ENCODE peak calls at places on chromosomes 3 and 15, in six cellular contexts. B, H, X, U, Y and J are unnamed samples.

GRCh38 chr3:77254967-77255831 is 215.3 kb downstream of the ROBO2 start:
- DNase-seq in B (peak), H (peak), X (peak), U (peak), Y (no peak), J (peak)

GRCh38 chr3:42697326-42698051 is 5.1 kb downstream of the HHATL start:
- DNase-seq in B (no peak), H (no peak), X (no peak), U (no peak), Y (no peak), J (no peak)

GRCh38 chr15:98939311-98940080 is 68.1 kb downstream of the PGPEP1L start:
- DNase-seq in B (no peak), H (no peak), X (no peak), U (no peak), Y (no peak), J (no peak)

GRCh38 chr3:38458796-38459498 is 5.3 kb downstream of the ACVR2B start:
- DNase-seq in B (no peak), H (no peak), X (no peak), U (no peak), Y (no peak), J (no peak)

GRCh38 chr15:63501256-63502089 is 2.9 kb upstream of the USP3 start:
- DNase-seq in B (peak), H (no peak), X (peak), U (peak), Y (peak), J (no peak)

GRCh38 chr3:73781536-73781935 is 156.8 kb upstream of the PDZRN3 start:
- DNase-seq in B (no peak), H (no peak), X (no peak), U (no peak), Y (no peak), J (peak)

GRCh38 chr3:128318275-128318920 is 148.3 kb downstream of the DNAJB8 start:
- DNase-seq in B (no peak), H (no peak), X (no peak), U (no peak), Y (no peak), J (peak)

GRCh38 chr3:30146978-30147377 is 459.4 kb upstream of the TGFBR2 start:
- DNase-seq in B (no peak), H (no peak), X (no peak), U (no peak), Y (no peak), J (no peak)

GRCh38 chr3:139457066-139457465 is 19.2 kb downstream of the RBP2 start:
- DNase-seq in B (no peak), H (peak), X (no peak), U (no peak), Y (no peak), J (no peak)

GRCh38 chr3:194364652-194365434 is 4.7 kb downstream of the LRRC15 start:
- DNase-seq in B (peak), H (no peak), X (no peak), U (peak), Y (no peak), J (no peak)

GRCh38 chr3:73148207-73148606 is 86.7 kb downstream of the EBLN2 start:
- DNase-seq in B (no peak), H (no peak), X (no peak), U (no peak), Y (no peak), J (no peak)

GRCh38 chr15:85354432-85354831 is 26.0 kb upstream of the AKAP13 start:
- DNase-seq in B (peak), H (no peak), X (no peak), U (peak), Y (no peak), J (no peak)

GRCh38 chr15:78162038-78162437 is 12.9 kb downstream of the IDH3A start:
- DNase-seq in B (no peak), H (no peak), X (no peak), U (no peak), Y (no peak), J (peak)

GRCh38 chr3:128459451-128459820 is 7.3 kb downstream of the DNAJB8 start:
- DNase-seq in B (no peak), H (no peak), X (no peak), U (no peak), Y (no peak), J (no peak)

GRCh38 chr3:49899815-49900214 is 3.9 kb downstream of the MST1R start:
- DNase-seq in B (no peak), H (no peak), X (peak), U (peak), Y (no peak), J (peak)

GRCh38 chr3:171824824-171825221 is 14.5 kb upstream of the PLD1 start:
- DNase-seq in B (no peak), H (no peak), X (no peak), U (no peak), Y (no peak), J (peak)

GRCh38 chr3:65368866-65369265 is 669.9 kb downstream of the MAGI1 start:
- DNase-seq in B (no peak), H (no peak), X (no peak), U (no peak), Y (no peak), J (no peak)

GRCh38 chr15:69013726-69014406 is 629 bp upstream of the NOX5 start:
- DNase-seq in B (no peak), H (no peak), X (no peak), U (no peak), Y (no peak), J (no peak)

GRCh38 chr3:143716731-143717130 is 131.5 kb downstream of the SLC9A9 start:
- DNase-seq in B (no peak), H (no peak), X (no peak), U (no peak), Y (no peak), J (no peak)

GRCh38 chr15:85582719-85583089 is 202.3 kb downstream of the AKAP13 start:
- DNase-seq in B (no peak), H (no peak), X (no peak), U (no peak), Y (peak), J (no peak)

GRCh38 chr15:35062164-35063099 is 22.7 kb downstream of the NANOGP8 start:
- DNase-seq in B (no peak), H (no peak), X (no peak), U (no peak), Y (no peak), J (no peak)

GRCh38 chr3:36650271-36650671 is 114.1 kb downstream of the DCLK3 start:
- DNase-seq in B (peak), H (no peak), X (no peak), U (no peak), Y (no peak), J (no peak)

GRCh38 chr3:11820540-11821041 is 26.1 kb downstream of the TAMM41 start:
- DNase-seq in B (peak), H (no peak), X (peak), U (no peak), Y (no peak), J (no peak)

GRCh38 chr15:58752716-58753115 is 3.2 kb upstream of the ADAM10 start:
- DNase-seq in B (no peak), H (no peak), X (no peak), U (no peak), Y (no peak), J (no peak)

GRCh38 chr3:176650478-176650877 is 546.8 kb downstream of the TBL1XR1 start:
- DNase-seq in B (peak), H (peak), X (peak), U (no peak), Y (no peak), J (no peak)

GRCh38 chr3:121330118-121330517 is 215.7 kb downstream of the POLQ start:
- DNase-seq in B (no peak), H (no peak), X (no peak), U (no peak), Y (no peak), J (peak)

GRCh38 chr3:124172846-124173245 is 180.9 kb upstream of the ROPN1 start:
- DNase-seq in B (no peak), H (no peak), X (no peak), U (no peak), Y (no peak), J (no peak)

GRCh38 chr15:88906130-88906529 is 7.0 kb downstream of the MFGE8 start:
- DNase-seq in B (no peak), H (no peak), X (no peak), U (no peak), Y (no peak), J (no peak)